ENCODE peak calls at places on chromosomes 3 and 15, in five cellular contexts. D is tibial nerve, H is type B pancreatic cell, E is psoas muscle, T is sigmoid colon. X is an unnamed sample.

GRCh38 chr3:156106721-156107373 is 13.5 kb upstream of the KCNAB1 start:
- DNase-seq in D (no peak), H (no peak), E (no peak), T (no peak), X (no peak)

GRCh38 chr3:43793648-43794372 is 103.1 kb downstream of the ABHD5 start:
- DNase-seq in D (no peak), H (no peak), E (no peak), T (no peak), X (peak; percentile 59)

GRCh38 chr3:73502609-73503560 is 121.9 kb downstream of the PDZRN3 start:
- DNase-seq in D (peak; percentile 42), H (no peak), E (peak; percentile 80), T (peak; percentile 84), X (no peak)

GRCh38 chr15:91915576-91915975 is 62.1 kb downstream of the SLCO3A1 start:
- DNase-seq in D (no peak), H (no peak), E (no peak), T (no peak), X (no peak)

GRCh38 chr3:138172625-138173024 is 2.1 kb downstream of the DBR1 start:
- DNase-seq in D (no peak), H (no peak), E (no peak), T (no peak), X (no peak)

GRCh38 chr3:29427266-29428103 is 146.6 kb downstream of the RBMS3 start:
- DNase-seq in D (no peak), H (no peak), E (no peak), T (peak; percentile 76), X (no peak)

GRCh38 chr3:172673210-172673679 is 37.6 kb downstream of the NCEH1 start:
- DNase-seq in D (peak; percentile 54), H (no peak), E (peak; percentile 74), T (peak; percentile 73), X (peak; percentile 87)

GRCh38 chr3:66472313-66473134 is 28.3 kb downstream of the LRIG1 start:
- DNase-seq in D (no peak), H (no peak), E (no peak), T (no peak), X (no peak)

GRCh38 chr3:138434276-138434874 is at the start of gene ESYT3:
- DNase-seq in D (peak; percentile 51), H (no peak), E (peak; percentile 83), T (peak; percentile 85), X (no peak)

GRCh38 chr3:157786216-157786615 is 283.0 kb upstream of the VEPH1 start:
- DNase-seq in D (no peak), H (no peak), E (no peak), T (no peak), X (no peak)

GRCh38 chr3:80767599-80767998 is 993.8 kb downstream of the GBE1 start:
- DNase-seq in D (no peak), H (no peak), E (no peak), T (no peak), X (no peak)
- TF ChIP-seq CTCF in D (no peak), H (no peak), E (no peak), T (no peak), X (peak; percentile 37)

GRCh38 chr3:110971010-110971585 is 100.5 kb upstream of the NECTIN3 start:
- DNase-seq in D (no peak), H (no peak), E (no peak), T (no peak), X (no peak)

GRCh38 chr3:110965976-110966375 is 105.6 kb upstream of the NECTIN3 start:
- DNase-seq in D (no peak), H (no peak), E (no peak), T (no peak), X (no peak)

GRCh38 chr3:110969229-110970211 is 102.1 kb upstream of the NECTIN3 start:
- DNase-seq in D (no peak), H (no peak), E (no peak), T (no peak), X (no peak)

GRCh38 chr3:110966966-110967663 is 104.5 kb upstream of the NECTIN3 start:
- DNase-seq in D (no peak), H (no peak), E (no peak), T (no peak), X (no peak)

DNA sequence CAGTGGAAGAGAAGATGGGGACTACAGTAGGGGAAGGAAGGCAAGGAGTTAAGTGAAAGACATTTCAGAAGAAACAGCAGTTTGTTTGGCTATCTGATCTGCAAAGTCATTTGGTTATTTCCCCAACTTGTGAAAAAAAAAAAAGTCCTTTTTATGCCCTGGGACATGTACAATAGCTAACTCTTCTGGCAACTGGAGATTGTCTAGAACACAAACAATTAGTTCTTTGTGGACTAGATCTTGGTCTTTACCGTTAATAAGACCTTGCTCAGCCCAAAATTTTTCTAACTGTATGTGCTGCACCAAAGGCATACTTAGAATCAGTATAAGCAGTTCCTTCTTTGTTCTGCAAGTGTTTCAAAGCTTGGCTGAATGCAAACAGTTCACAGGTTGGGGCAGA is 103.5 kb upstream of the NECTIN3 start:
- DNase-seq in D (no peak), H (no peak), E (no peak), T (no peak), X (no peak)
- TF ChIP-seq CTCF in D (no peak), H (no peak), E (no peak), T (no peak), X (no peak)

GRCh38 chr3:67863869-67864268 is 209.5 kb upstream of the SUCLG2 start:
- DNase-seq in D (no peak), H (no peak), E (no peak), T (no peak), X (no peak)
- TF ChIP-seq CTCF in D (no peak), H (peak; percentile 61), E (no peak), T (no peak), X (peak; percentile 52)

GRCh38 chr3:160409812-160410610 is 10.6 kb downstream of the SMC4 start:
- DNase-seq in D (no peak), H (no peak), E (no peak), T (no peak), X (no peak)

GRCh38 chr3:160412477-160412876 is 13.0 kb downstream of the SMC4 start:
- DNase-seq in D (no peak), H (no peak), E (no peak), T (no peak), X (no peak)

GRCh38 chr3:160417311-160417710 is 17.9 kb downstream of the SMC4 start:
- DNase-seq in D (no peak), H (no peak), E (no peak), T (no peak), X (no peak)

GRCh38 chr3:160413613-160414248 is 14.3 kb downstream of the SMC4 start:
- DNase-seq in D (peak; percentile 61), H (no peak), E (no peak), T (no peak), X (peak; percentile 89)
- TF ChIP-seq CTCF in D (peak; percentile 76), H (peak; percentile 95), E (peak; percentile 86), T (peak; percentile 65), X (peak; percentile 91)

GRCh38 chr3:112117826-112118571 is 15.0 kb downstream of the GCSAM start:
- DNase-seq in D (no peak), H (no peak), E (no peak), T (no peak), X (no peak)
- TF ChIP-seq CTCF in D (no peak), H (no peak), E (no peak), T (no peak), X (no peak)

DNA sequence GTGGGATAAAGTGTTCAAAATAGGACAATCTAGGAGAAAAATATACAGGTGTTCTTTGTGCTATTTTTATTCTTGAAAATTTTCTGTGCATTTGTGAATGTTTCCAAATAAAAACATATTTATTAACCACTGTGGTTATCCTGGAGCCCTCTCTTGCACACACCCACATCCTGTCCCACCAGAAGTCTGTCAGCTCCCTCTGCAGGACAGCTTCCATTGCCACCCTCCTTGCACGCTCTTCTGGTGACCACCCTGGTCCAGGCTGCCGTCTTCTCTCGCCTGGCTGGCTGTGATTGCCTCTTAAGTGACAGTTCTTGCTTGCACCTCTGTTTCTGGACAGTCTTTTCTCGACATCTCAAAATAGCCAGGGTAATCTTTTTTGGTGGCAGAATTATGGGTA is 394.0 kb downstream of the LRTM1 start:
- DNase-seq in D (no peak), H (no peak), E (no peak), T (no peak), X (peak; percentile 19)
- TF ChIP-seq CTCF in D (no peak), H (no peak), E (no peak), T (no peak), X (no peak)

DNA sequence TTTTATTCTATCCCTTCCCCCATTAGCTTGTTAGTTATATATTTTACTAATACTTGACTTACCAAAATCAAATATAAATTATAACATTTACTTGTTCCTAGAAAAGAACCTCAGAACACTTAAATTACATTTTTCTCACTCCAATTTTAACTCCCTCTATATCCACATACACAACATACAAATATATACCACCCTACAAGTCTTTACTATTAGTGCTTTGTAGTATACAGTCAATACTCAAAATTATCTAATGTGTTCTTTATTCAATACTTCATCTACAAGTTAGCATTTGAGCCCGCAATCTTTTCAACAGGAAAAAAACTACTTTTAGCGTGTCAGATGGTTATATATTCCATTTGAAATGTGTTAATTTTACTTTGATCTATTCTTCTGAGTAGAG is 100.3 kb downstream of the ADAM10 start:
- DNase-seq in D (no peak), H (no peak), E (no peak), T (no peak), X (no peak)
- TF ChIP-seq CTCF in D (no peak), H (no peak), E (no peak), T (no peak), X (no peak)

DNA sequence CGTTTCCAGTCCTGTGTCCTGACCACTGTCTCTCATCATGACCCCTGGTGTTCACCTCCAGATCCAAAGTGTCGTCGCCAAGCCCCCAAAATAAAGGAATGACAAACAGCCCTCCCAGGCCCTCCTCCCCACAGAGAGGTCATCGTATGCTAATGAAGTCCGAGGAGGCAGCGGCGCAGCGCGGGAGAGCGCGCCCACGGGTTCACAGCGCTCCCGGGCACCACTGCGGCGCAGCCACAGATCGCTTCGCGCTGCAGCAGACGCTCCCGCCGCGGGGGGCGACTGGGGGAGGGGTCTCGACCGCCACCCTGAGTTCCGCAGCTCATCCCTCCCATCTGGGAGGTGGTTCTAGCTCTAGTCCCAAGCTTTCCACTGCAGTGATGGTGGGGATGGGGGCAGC is 1.3 kb downstream of the DGKG start:
- DNase-seq in D (no peak), H (no peak), E (no peak), T (peak; percentile 67), X (no peak)
- TF ChIP-seq CTCF in D (no peak), H (no peak), E (no peak), T (peak; percentile 34), X (no peak)